ENCODE peak calls at places on chromosomes 11 and 22, in four cellular contexts. Z, U, H and D are unnamed samples.
A peak's percentile ranks its signal among the peaks of the same experiment; 100 is the strongest.

GRCh38 chr11:117925198-117925925 is 3.8 kb downstream of the TMPRSS13 start:
- DNase-seq in Z (no peak), U (no peak), H (no peak), D (no peak)

GRCh38 chr11:15327786-15328231 is 213.1 kb downstream of the INSC start:
- DNase-seq in Z (no peak), U (no peak), H (peak; percentile 77), D (peak; percentile 68)

GRCh38 chr22:42001127-42001526 is 2.5 kb downstream of the WBP2NL start:
- DNase-seq in Z (no peak), U (no peak), H (no peak), D (no peak)

GRCh38 chr11:77558380-77558779 is 31.4 kb upstream of the AQP11 start:
- DNase-seq in Z (no peak), U (no peak), H (no peak), D (no peak)

GRCh38 chr11:57899378-57899777 is 124.3 kb upstream of the OR9Q1 start:
- DNase-seq in Z (no peak), U (no peak), H (no peak), D (no peak)

GRCh38 chr11:26905368-26905767 is 88.5 kb upstream of the FIBIN start:
- DNase-seq in Z (no peak), U (no peak), H (peak; percentile 41), D (peak; percentile 75)

GRCh38 chr11:69008774-69009440 is 4.1 kb downstream of the MRGPRF start:
- DNase-seq in Z (no peak), U (peak; percentile 84), H (no peak), D (peak; percentile 66)

GRCh38 chr11:100875521-100875869 is 188.4 kb downstream of the ARHGAP42 start:
- DNase-seq in Z (no peak), U (no peak), H (no peak), D (no peak)

GRCh38 chr11:128734439-128735224 is 40.8 kb downstream of the FLI1 start:
- DNase-seq in Z (no peak), U (peak; percentile 87), H (no peak), D (no peak)

GRCh38 chr22:29901354-29901753 is 18.4 kb downstream of the MTMR3 start:
- DNase-seq in Z (no peak), U (no peak), H (no peak), D (no peak)

GRCh38 chr11:110713469-110713776 is 1.2 kb upstream of the ARHGAP20 start:
- DNase-seq in Z (no peak), U (peak; percentile 29), H (no peak), D (no peak)

GRCh38 chr22:23001463-23001862 is 68.9 kb upstream of the GNAZ start:
- DNase-seq in Z (no peak), U (no peak), H (no peak), D (no peak)

GRCh38 chr11:66880484-66881211 is 23.8 kb downstream of the LRFN4 start:
- DNase-seq in Z (peak; percentile 60), U (no peak), H (peak; percentile 72), D (peak; percentile 28)

GRCh38 chr11:117836077-117836960 is 11.8 kb upstream of the FXYD2 start:
- DNase-seq in Z (no peak), U (peak; percentile 31), H (no peak), D (no peak)

GRCh38 chr22:45867118-45867905 is 109.7 kb downstream of the WNT7B start:
- DNase-seq in Z (peak; percentile 14), U (peak; percentile 83), H (no peak), D (no peak)

GRCh38 chr11:63503492-63503891 is 2.4 kb upstream of the LGALS12 start:
- DNase-seq in Z (no peak), U (no peak), H (no peak), D (no peak)
- H3K4me3 ChIP-seq in Z (no peak overlapping the region), U (no peak overlapping the region), H (no peak overlapping the region), D (no peak overlapping the region)

DNA sequence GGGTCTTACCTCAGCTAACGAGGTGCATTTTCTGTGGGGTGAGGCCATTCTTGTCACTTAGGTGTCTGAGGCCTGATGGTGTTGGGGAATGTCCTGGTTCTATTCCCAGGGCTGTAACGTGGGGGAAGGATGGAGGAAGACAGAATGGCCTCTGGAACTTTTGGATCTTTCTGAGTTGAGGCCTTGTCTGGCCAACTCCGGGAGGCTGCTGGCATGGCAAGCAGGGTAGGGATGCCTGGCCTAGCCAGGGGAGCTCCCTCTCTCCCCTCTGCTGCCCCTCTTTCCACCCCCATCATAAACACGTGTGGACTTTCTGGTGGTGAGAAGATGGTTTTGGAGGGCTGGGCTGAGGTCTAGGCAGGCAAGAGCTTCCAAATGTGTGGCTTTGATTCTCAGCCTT is 30.7 kb downstream of the ZBTB16 start:
- DNase-seq in Z (no peak), U (no peak), H (no peak), D (no peak)
- H3K27ac ChIP-seq in Z (peak overlapping the region; percentile 30), U (peak overlapping the region; percentile 8), H (no peak overlapping the region), D (no peak overlapping the region)

GRCh38 chr11:36092314-36093030 is 148.6 kb downstream of the LDLRAD3 start:
- DNase-seq in Z (no peak), U (no peak), H (no peak), D (no peak)
- H3K4me3 ChIP-seq in Z (no peak overlapping the region), U (no peak overlapping the region), H (no peak overlapping the region), D (no peak overlapping the region)

DNA sequence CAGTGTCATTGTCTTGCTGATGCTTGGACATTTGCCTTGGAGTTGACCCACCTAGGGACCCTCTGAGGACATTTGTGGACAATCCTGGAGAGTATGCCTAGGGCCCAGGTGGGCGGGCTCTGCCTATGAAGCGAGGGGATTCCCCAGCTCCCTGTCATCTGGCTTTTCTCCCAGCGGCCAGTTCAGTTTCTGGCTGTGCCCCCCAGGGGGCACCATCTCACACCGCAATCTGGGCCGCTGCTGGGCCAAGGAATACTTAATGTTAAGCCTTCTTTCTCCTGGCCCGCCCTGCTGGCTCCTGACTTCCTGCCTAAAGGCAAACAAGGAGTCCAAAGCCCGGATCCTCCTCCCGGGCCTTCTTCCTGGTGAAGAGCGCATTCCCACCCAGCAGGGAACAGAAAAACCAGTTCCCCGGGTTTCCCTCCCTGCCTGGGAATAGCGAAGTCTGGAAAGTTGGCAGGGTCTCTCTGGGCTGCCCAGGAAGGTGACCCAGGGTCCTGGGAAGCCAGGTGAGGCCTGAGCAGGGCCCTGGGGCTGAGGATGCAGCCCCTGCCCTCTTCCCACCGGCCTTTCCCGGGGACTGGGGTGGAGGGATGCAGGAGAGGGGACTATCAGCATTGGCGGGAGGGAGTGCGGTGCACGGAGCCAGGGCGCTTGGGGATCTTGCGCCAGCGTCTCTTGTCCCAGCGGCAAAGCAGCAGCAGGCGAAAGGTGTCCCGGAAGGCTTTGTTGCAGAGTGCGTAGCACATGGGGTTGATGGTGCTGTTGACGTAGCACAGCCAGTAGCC is 11.9 kb downstream of the CHRM1 start:
- DNase-seq in Z (peak; percentile 81), U (peak; percentile 82), H (peak; percentile 93), D (peak; percentile 77)
- H3K27ac ChIP-seq in Z (peak overlapping the region; percentile 87), U (peak overlapping the region; percentile 65), H (no peak overlapping the region), D (no peak overlapping the region)

GRCh38 chr22:26479792-26480610 is 3.6 kb downstream of the HPS4 start:
- DNase-seq in Z (no peak), U (no peak), H (peak; percentile 23), D (no peak)

GRCh38 chr22:26474687-26475086 is 8.9 kb downstream of the HPS4 start:
- DNase-seq in Z (no peak), U (no peak), H (no peak), D (peak; percentile 13)

GRCh38 chr22:26479043-26479791 is 4.4 kb downstream of the HPS4 start:
- DNase-seq in Z (no peak), U (no peak), H (peak; percentile 42), D (no peak)

GRCh38 chr22:26477341-26477731 is 6.2 kb downstream of the HPS4 start:
- DNase-seq in Z (no peak), U (no peak), H (no peak), D (peak; percentile 15)

GRCh38 chr22:26476705-26477340 is 6.8 kb downstream of the HPS4 start:
- DNase-seq in Z (no peak), U (no peak), H (no peak), D (peak; percentile 38)
- H3K4me3 ChIP-seq in Z (no peak overlapping the region), U (no peak overlapping the region), H (no peak overlapping the region), D (peak overlapping the region; percentile 3)

GRCh38 chr11:61157743-61158142 is 3.5 kb downstream of the VPS37C start:
- DNase-seq in Z (no peak), U (no peak), H (no peak), D (no peak)
- H3K27ac ChIP-seq in Z (peak overlapping the region; percentile 67), U (peak overlapping the region; percentile 47), H (no peak overlapping the region), D (no peak overlapping the region)

GRCh38 chr11:65530157-65530496 is 5.2 kb downstream of the SCYL1 start:
- DNase-seq in Z (no peak), U (no peak), H (no peak), D (no peak)
- H3K4me3 ChIP-seq in Z (no peak overlapping the region), U (no peak overlapping the region), H (no peak overlapping the region), D (no peak overlapping the region)

GRCh38 chr11:73464347-73464746 is 88.1 kb downstream of the RELT start:
- DNase-seq in Z (no peak), U (no peak), H (no peak), D (peak; percentile 11)
- H3K27ac ChIP-seq in Z (no peak overlapping the region), U (no peak overlapping the region), H (no peak overlapping the region), D (no peak overlapping the region)

GRCh38 chr11:61581030-61581928 is at the start of gene SYT7:
- DNase-seq in Z (peak; percentile 95), U (peak; percentile 97), H (peak; percentile 98), D (peak; percentile 94)
- H3K4me3 ChIP-seq in Z (peak within 1 kb of the TSS; percentile 81), U (peak within 1 kb of the TSS; percentile 31), H (peak within 1 kb of the TSS; percentile 46), D (peak within 1 kb of the TSS; percentile 58)